ENCODE peak calls at places on chromosomes 7 and 10, in nine cellular contexts. N is dorsolateral prefrontal cortex; R is SK-N-DZ; A is ovary; L is NCI-H748 treated with DMSO at 0.1 percent for 48 hours; E is psoas muscle; F is naive thymus-derived CD4-positive, alpha-beta T cell; X is activated T-helper 2 cell treated with anti-CD3 and anti-CD28 coated beads, Interferon-gamma antibody, Interleukin-2, Interleukin-4, amounts not matched to agents 10 μg/mL and 5 μg/mL and 100 μg/mL, durations not matched to agents 14 hours and 24 hours and 36 hours; W is endothelial cell. K is an unnamed sample.

GRCh38 chr7:123734498-123734897 is 14.3 kb downstream of the WASL start:
- DNase-seq in X (no peak), N (no peak), L (no peak), W (no peak), E (no peak), F (no peak), R (no peak), A (no peak), K (no peak)

GRCh38 chr10:24448351-24449009 is 239.5 kb downstream of the KIAA1217 start:
- DNase-seq in X (no peak), W (no peak), A (no peak), R (no peak), N (no peak), E (no peak), L (no peak), F (no peak), K (no peak)

GRCh38 chr7:155369-156000 is 36.9 kb upstream of the FAM20C start:
- DNase-seq in N (no peak), E (no peak), L (no peak), F (no peak), R (no peak), X (no peak), W (no peak), A (no peak), K (no peak)

GRCh38 chr10:21732067-21732772 is 198.2 kb downstream of the MLLT10 start:
- DNase-seq in R (peak), N (peak), X (peak), L (peak), F (peak), W (peak), E (peak), A (peak), K (peak)

GRCh38 chr10:73910401-73910763 is 550 bp upstream of the PLAU start:
- DNase-seq in A (no peak), E (no peak), N (no peak), L (no peak), W (peak), F (no peak), R (peak), X (no peak), K (no peak)

GRCh38 chr10:101011517-101012423 is 12.2 kb downstream of the LZTS2 start:
- DNase-seq in N (no peak), F (no peak), L (no peak), A (no peak), R (peak), X (no peak), E (peak), W (peak), K (no peak)

GRCh38 chr10:29499993-29500537 is 134.7 kb downstream of the SVIL start:
- DNase-seq in E (peak), A (no peak), N (no peak), X (no peak), R (no peak), L (no peak), F (no peak), W (no peak), K (no peak)

GRCh38 chr7:25326466-25327156 is 98.3 kb upstream of the NPVF start:
- DNase-seq in N (no peak), F (no peak), R (no peak), W (no peak), A (no peak), E (no peak), L (no peak), X (no peak), K (no peak)

GRCh38 chr7:55018361-55019328 is at the start of gene EGFR:
- DNase-seq in L (peak), E (peak), A (peak), R (peak), W (peak), F (no peak), N (peak), X (no peak), K (peak)

GRCh38 chr7:134992626-134993179 is 6.4 kb downstream of the AGBL3 start:
- DNase-seq in F (peak), A (peak), N (no peak), W (no peak), R (no peak), L (no peak), E (no peak), X (no peak), K (no peak)

GRCh38 chr10:13219685-13220670 is 14.2 kb downstream of the UCMA start:
- DNase-seq in W (peak), X (no peak), E (peak), A (no peak), R (peak), F (no peak), N (no peak), L (no peak), K (no peak)

GRCh38 chr7:94655562-94655883 is 410 bp downstream of the SGCE start:
- DNase-seq in L (no peak), A (peak), F (no peak), W (peak), X (no peak), E (no peak), R (no peak), N (no peak), K (peak)

GRCh38 chr7:104922187-104923009 is 91.6 kb upstream of the KMT2E start:
- DNase-seq in R (no peak), F (no peak), X (no peak), E (no peak), A (no peak), N (no peak), W (no peak), L (no peak), K (no peak)

GRCh38 chr10:91409069-91409868 is 875 bp upstream of the HECTD2 start:
- DNase-seq in W (peak), N (peak), L (peak), F (peak), R (peak), A (peak), E (peak), X (peak), K (peak)

GRCh38 chr10:112332509-112333228 is 41.2 kb upstream of the ACSL5 start:
- DNase-seq in E (no peak), N (no peak), F (no peak), X (no peak), R (no peak), L (peak), A (no peak), W (no peak), K (peak)

K was measured in left ventricle myocardium superior.